ENCODE peak calls at places on chromosomes 13 and 19, in nine cellular contexts. E, B, Z, Y, F, C, P, W and J are unnamed samples.

GRCh38 chr19:51359294-51359693 is 6.9 kb downstream of the ETFB start:
- DNase-seq in E (peak), B (peak), Z (peak), Y (no peak), F (no peak), C (peak), P (no peak), W (no peak), J (no peak)

GRCh38 chr19:6271251-6271650 is 8.5 kb downstream of the MLLT1 start:
- DNase-seq in E (no peak), B (no peak), Z (no peak), Y (no peak), F (no peak), C (no peak), P (no peak), W (no peak), J (no peak)

GRCh38 chr19:10193666-10194499 is 870 bp downstream of the DNMT1 start:
- DNase-seq in E (no peak), B (no peak), Z (peak), Y (no peak), F (no peak), C (peak), P (no peak), W (no peak), J (no peak)

GRCh38 chr19:29117926-29118325 is 95.0 kb downstream of the UQCRFS1 start:
- DNase-seq in E (peak), B (no peak), Z (no peak), Y (no peak), F (no peak), C (no peak), P (no peak), W (no peak), J (no peak)

GRCh38 chr19:33374406-33374703 is 846 bp downstream of the CEBPG start:
- DNase-seq in E (no peak), B (no peak), Z (no peak), Y (no peak), F (no peak), C (no peak), P (peak), W (no peak), J (no peak)

GRCh38 chr13:113559901-113560644 is 24.5 kb upstream of the TFDP1 start:
- DNase-seq in E (no peak), B (no peak), Z (no peak), Y (peak), F (no peak), C (no peak), P (no peak), W (no peak), J (no peak)

GRCh38 chr13:111568290-111568689 is 247.8 kb downstream of the TEX29 start:
- DNase-seq in E (no peak), B (no peak), Z (no peak), Y (no peak), F (no peak), C (no peak), P (no peak), W (no peak), J (no peak)

GRCh38 chr13:109784590-109785140 is 1.7 kb downstream of the IRS2 start:
- DNase-seq in E (peak), B (peak), Z (peak), Y (peak), F (peak), C (peak), P (peak), W (peak), J (no peak)

GRCh38 chr13:86870388-86870966 is 800.7 kb upstream of the SLITRK5 start:
- DNase-seq in E (no peak), B (no peak), Z (no peak), Y (no peak), F (no peak), C (peak), P (no peak), W (no peak), J (no peak)

GRCh38 chr19:5222821-5223321 is 117.7 kb downstream of the PTPRS start:
- DNase-seq in E (no peak), B (no peak), Z (no peak), Y (no peak), F (no peak), C (no peak), P (no peak), W (no peak), J (no peak)

GRCh38 chr19:55173717-55174409 is 6.2 kb downstream of the SYT5 start:
- DNase-seq in E (peak), B (peak), Z (peak), Y (no peak), F (no peak), C (peak), P (peak), W (peak), J (peak)

GRCh38 chr13:43676320-43676719 is 110.5 kb downstream of the ENOX1 start:
- DNase-seq in E (no peak), B (no peak), Z (no peak), Y (no peak), F (no peak), C (no peak), P (no peak), W (no peak), J (peak)

GRCh38 chr19:3606174-3606689 is 443 bp downstream of the TBXA2R start:
- DNase-seq in E (no peak), B (no peak), Z (no peak), Y (no peak), F (no peak), C (no peak), P (peak), W (peak), J (no peak)

GRCh38 chr19:43741075-43741840 is 13.5 kb downstream of the SMG9 start:
- DNase-seq in E (no peak), B (no peak), Z (no peak), Y (no peak), F (no peak), C (no peak), P (no peak), W (no peak), J (no peak)

GRCh38 chr13:33644607-33645543 is 173.1 kb upstream of the RFC3 start:
- DNase-seq in E (peak), B (no peak), Z (no peak), Y (no peak), F (peak), C (no peak), P (peak), W (no peak), J (no peak)

GRCh38 chr13:44224433-44225149 is 149.0 kb upstream of the SERP2 start:
- DNase-seq in E (no peak), B (peak), Z (no peak), Y (no peak), F (no peak), C (peak), P (no peak), W (no peak), J (no peak)

GRCh38 chr13:81602236-81602635 is 1261.3 kb upstream of the SPRY2 start:
- DNase-seq in E (no peak), B (no peak), Z (no peak), Y (no peak), F (no peak), C (no peak), P (no peak), W (no peak), J (no peak)

GRCh38 chr19:17846146-17846545 is 1.6 kb downstream of the JAK3 start:
- DNase-seq in E (no peak), B (no peak), Z (no peak), Y (no peak), F (no peak), C (no peak), P (peak), W (peak), J (no peak)

GRCh38 chr13:86856996-86857395 is 814.2 kb upstream of the SLITRK5 start:
- DNase-seq in E (no peak), B (no peak), Z (no peak), Y (no peak), F (no peak), C (no peak), P (no peak), W (no peak), J (no peak)

GRCh38 chr13:33348366-33348765 is 62.8 kb upstream of the STARD13 start:
- DNase-seq in E (no peak), B (no peak), Z (no peak), Y (no peak), F (no peak), C (peak), P (no peak), W (no peak), J (no peak)